ENCODE peak calls at places on chromosomes 13 and 19, in ten cellular contexts. Y is ovary; R is cardiac muscle cell; A is fibroblast of lung; L is tibial nerve; Q is CD8-positive, alpha-beta T cell; I is PC-9; C is thyroid gland; M is heart left ventricle; W is AG04450. T is an unnamed sample.

GRCh38 chr19:46775642-46776258 is 12.6 kb downstream of the SLC1A5 start:
- DNase-seq in Y (no peak), R (no peak), A (no peak), L (no peak), Q (no peak), I (no peak), C (no peak), M (no peak), W (no peak), T (no peak)

GRCh38 chr13:27131202-27131623 is 40.4 kb downstream of the USP12 start:
- DNase-seq in Y (no peak), R (peak; percentile 47), A (peak; percentile 68), L (no peak), Q (peak; percentile 56), I (peak; percentile 86), C (no peak), M (no peak), W (no peak), T (no peak)

GRCh38 chr13:113002206-113002821 is 33.3 kb downstream of the MCF2L start:
- DNase-seq in Y (no peak), R (no peak), A (no peak), L (no peak), Q (no peak), I (peak; percentile 62), C (peak; percentile 37), M (no peak), W (no peak), T (peak; percentile 77)

GRCh38 chr13:99909097-99909835 is 62.3 kb downstream of the ZIC5 start:
- DNase-seq in Y (no peak), R (no peak), A (no peak), L (no peak), Q (no peak), I (no peak), C (no peak), M (no peak), W (no peak), T (no peak)

GRCh38 chr19:28019371-28019770 is 1193.6 kb downstream of the UQCRFS1 start:
- DNase-seq in Y (no peak), R (no peak), A (no peak), L (no peak), Q (no peak), I (no peak), C (no peak), M (no peak), W (no peak), T (no peak)

GRCh38 chr13:74246398-74246975 is 112.3 kb upstream of the KLF12 start:
- DNase-seq in Y (no peak), R (peak; percentile 57), A (peak; percentile 70), L (peak; percentile 21), Q (peak; percentile 18), I (no peak), C (peak; percentile 51), M (peak; percentile 40), W (no peak), T (no peak)

GRCh38 chr19:4185413-4186086 is 3.1 kb downstream of the ANKRD24 start:
- DNase-seq in Y (no peak), R (no peak), A (no peak), L (no peak), Q (no peak), I (no peak), C (no peak), M (no peak), W (no peak), T (no peak)

GRCh38 chr13:82356667-82357066 is 1525.6 kb downstream of the SLITRK1 start:
- DNase-seq in Y (no peak), R (peak; percentile 12), A (no peak), L (no peak), Q (no peak), I (no peak), C (no peak), M (no peak), W (no peak), T (peak; percentile 20)

GRCh38 chr19:33216198-33216830 is 9.3 kb downstream of the SLC7A10 start:
- DNase-seq in Y (no peak), R (no peak), A (no peak), L (no peak), Q (no peak), I (no peak), C (no peak), M (no peak), W (no peak), T (no peak)

GRCh38 chr13:23500858-23501257 is 67.4 kb upstream of the SACS start:
- DNase-seq in Y (no peak), R (peak; percentile 73), A (peak; percentile 96), L (no peak), Q (no peak), I (no peak), C (no peak), M (no peak), W (peak; percentile 82), T (no peak)

GRCh38 chr19:11361771-11362731 is 6.8 kb downstream of the PLPPR2 start:
- DNase-seq in Y (no peak), R (no peak), A (no peak), L (no peak), Q (no peak), I (no peak), C (peak; percentile 50), M (no peak), W (no peak), T (no peak)
- H3K27ac ChIP-seq in Y (no peak overlapping the region), R (no peak overlapping the region), A (no peak overlapping the region), L (peak overlapping the region; percentile 11), Q (no peak overlapping the region), I (no peak overlapping the region), C (no peak overlapping the region), M (no peak overlapping the region), W (peak overlapping the region; percentile 21), T (no peak overlapping the region)

GRCh38 chr19:10587022-10587838 is at the start of gene AP1M2:
- DNase-seq in Y (no peak), R (no peak), A (no peak), L (no peak), Q (no peak), I (peak; percentile 77), C (peak; percentile 61), M (no peak), W (no peak), T (no peak)
- H3K4me3 ChIP-seq in Y (no peak within 1 kb of the TSS), R (peak within 1 kb of the TSS; percentile 2), A (no peak within 1 kb of the TSS), L (no peak within 1 kb of the TSS), Q (no peak within 1 kb of the TSS), I (peak within 1 kb of the TSS; percentile 86), C (peak within 1 kb of the TSS; percentile 12), M (no peak within 1 kb of the TSS), W (no peak within 1 kb of the TSS), T (no peak within 1 kb of the TSS)

DNA sequence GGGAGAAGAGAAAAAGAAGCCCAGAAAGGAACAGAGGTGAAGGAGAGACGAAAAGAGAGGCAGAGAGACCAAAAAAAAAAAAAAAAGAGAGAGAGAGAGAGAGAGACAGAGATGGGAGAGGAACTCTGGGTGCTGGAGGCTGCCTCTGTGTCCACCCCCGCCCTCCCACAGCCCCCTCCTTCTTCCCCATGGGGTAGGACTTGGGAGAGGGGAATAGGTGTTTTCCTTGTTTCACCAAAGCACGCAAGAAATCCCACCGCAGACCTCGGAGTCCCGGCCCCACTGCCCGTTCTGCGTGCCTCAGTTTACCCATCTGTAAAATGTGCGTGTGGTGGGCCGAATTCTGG is 4.9 kb downstream of the ONECUT3 start:
- DNase-seq in Y (no peak), R (no peak), A (no peak), L (no peak), Q (no peak), I (no peak), C (no peak), M (no peak), W (no peak), T (no peak)
- H3K27me3 ChIP-seq in Y (peaks cover 14% of the 10 kb centered on the region), R (peaks cover 98% of the 10 kb centered on the region), A (peaks cover 64% of the 10 kb centered on the region), L (peaks cover 3% of the 10 kb centered on the region), Q (peaks cover 31% of the 10 kb centered on the region), I (peaks cover 3% of the 10 kb centered on the region), C (peaks cover 29% of the 10 kb centered on the region), M (peaks cover 90% of the 10 kb centered on the region), W (peaks cover 75% of the 10 kb centered on the region), T (peaks cover 24% of the 10 kb centered on the region)

DNA sequence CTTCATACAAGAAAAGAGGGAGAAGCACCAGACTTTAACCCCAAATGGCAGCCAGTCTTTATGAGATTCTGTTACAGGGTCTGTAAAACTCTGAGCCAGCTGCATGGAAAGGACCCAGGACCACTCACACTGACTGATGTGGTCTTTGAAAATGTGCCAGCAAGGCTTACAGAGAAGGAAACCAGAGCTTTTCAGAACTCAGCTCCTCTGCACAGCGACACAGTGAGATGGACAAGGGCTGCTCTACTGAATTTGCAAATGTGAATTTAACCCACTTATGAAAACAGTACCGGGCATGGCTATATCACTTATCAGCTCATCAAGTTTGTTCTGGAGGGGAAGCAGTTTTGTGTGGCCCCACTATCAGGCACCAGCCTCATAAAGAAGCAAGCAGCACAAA is 98.8 kb upstream of the SERP2 start:
- DNase-seq in Y (no peak), R (no peak), A (no peak), L (no peak), Q (peak; percentile 25), I (no peak), C (no peak), M (no peak), W (no peak), T (peak; percentile 30)
- H3K27ac ChIP-seq in Y (peak overlapping the region; percentile 69), R (peak overlapping the region; percentile 0), A (peak overlapping the region; percentile 88), L (peak overlapping the region; percentile 79), Q (peak overlapping the region; percentile 81), I (no peak overlapping the region), C (peak overlapping the region; percentile 7), M (peak overlapping the region; percentile 63), W (peak overlapping the region; percentile 34), T (no peak overlapping the region)

GRCh38 chr19:49677901-49678674 is 1.0 kb downstream of the PRMT1 start:
- DNase-seq in Y (peak; percentile 66), R (peak; percentile 67), A (peak; percentile 40), L (peak; percentile 83), Q (peak; percentile 81), I (no peak), C (peak; percentile 73), M (no peak), W (no peak), T (peak; percentile 87)

GRCh38 chr19:49680473-49681351 is 3.6 kb downstream of the PRMT1 start:
- DNase-seq in Y (peak; percentile 90), R (peak; percentile 91), A (peak; percentile 61), L (peak; percentile 86), Q (peak; percentile 99), I (peak; percentile 64), C (peak; percentile 88), M (peak; percentile 92), W (peak; percentile 71), T (peak; percentile 92)

GRCh38 chr19:49678970-49679831 is 2.1 kb downstream of the PRMT1 start:
- DNase-seq in Y (no peak), R (no peak), A (no peak), L (no peak), Q (no peak), I (peak; percentile 55), C (no peak), M (no peak), W (no peak), T (peak; percentile 78)

GRCh38 chr19:49681830-49682229 is 4.8 kb downstream of the PRMT1 start:
- DNase-seq in Y (no peak), R (no peak), A (no peak), L (no peak), Q (no peak), I (no peak), C (no peak), M (no peak), W (no peak), T (no peak)

DNA sequence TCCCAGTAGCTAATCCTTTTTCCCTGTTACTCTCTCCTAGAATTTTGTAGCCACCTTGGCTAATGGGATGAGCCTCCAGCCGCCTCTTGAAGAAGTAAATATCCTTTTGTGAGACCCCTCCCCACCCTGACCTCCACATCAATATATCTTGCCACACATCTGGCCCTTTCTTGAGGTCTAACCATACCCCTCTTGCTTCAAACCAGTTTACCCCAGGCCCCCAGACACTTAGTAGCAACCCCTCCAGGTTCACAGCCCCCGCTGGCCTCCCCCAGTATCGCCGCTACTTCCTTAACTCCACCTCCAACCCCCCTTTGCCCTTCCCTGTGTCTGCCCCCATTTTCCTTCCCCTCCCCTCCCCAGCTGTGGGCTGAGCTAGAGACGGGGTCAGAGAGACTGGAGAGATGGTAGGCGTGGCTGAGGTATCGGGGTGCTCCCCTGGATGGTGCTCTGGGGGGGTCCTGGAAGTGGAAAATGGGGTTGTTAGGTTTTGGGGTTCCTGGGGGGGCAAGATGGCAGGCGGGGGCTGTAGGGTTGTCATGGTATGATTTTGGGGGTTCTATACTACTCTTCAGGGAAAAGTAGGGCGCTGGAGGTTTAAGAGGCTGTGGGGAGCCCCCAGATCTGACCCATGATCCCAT is 2.9 kb downstream of the PRMT1 start:
- DNase-seq in Y (no peak), R (no peak), A (no peak), L (no peak), Q (no peak), I (no peak), C (no peak), M (no peak), W (no peak), T (peak; percentile 41)
- H3K4me3 ChIP-seq in Y (no peak overlapping the region), R (no peak overlapping the region), A (no peak overlapping the region), L (no peak overlapping the region), Q (no peak overlapping the region), I (no peak overlapping the region), C (no peak overlapping the region), M (no peak overlapping the region), W (peak overlapping the region; percentile 39), T (peak overlapping the region; percentile 94)

T was measured in SJCRH30.